ENCODE peak calls at places on chromosomes 2 and 18, in six cellular contexts. K is PC-9; O is dorsolateral prefrontal cortex; J is tibial artery; N is effector memory CD4-positive, alpha-beta T cell; I is heart left ventricle. A is an unnamed sample.
A peak's percentile ranks its signal among the peaks of the same experiment; 100 is the strongest.

GRCh38 chr18:58604301-58604700 is 24.6 kb downstream of the ALPK2 start:
- DNase-seq in K (no peak), O (no peak), J (no peak), N (no peak), I (no peak), A (no peak)

GRCh38 chr2:192243488-192243887 is 48.8 kb upstream of the TMEFF2 start:
- DNase-seq in K (no peak), O (no peak), J (no peak), N (no peak), I (no peak), A (no peak)

GRCh38 chr2:120896904-120897303 is 161.2 kb downstream of the GLI2 start:
- DNase-seq in K (no peak), O (no peak), J (no peak), N (no peak), I (no peak), A (no peak)

GRCh38 chr2:239266779-239267410 is 133.9 kb downstream of the HDAC4 start:
- DNase-seq in K (no peak), O (no peak), J (no peak), N (no peak), I (peak; percentile 64), A (no peak)

GRCh38 chr2:187233811-187234210 is 214.2 kb downstream of the CALCRL start:
- DNase-seq in K (no peak), O (no peak), J (no peak), N (no peak), I (no peak), A (no peak)

GRCh38 chr2:96656540-96656939 is 14.0 kb downstream of the FER1L5 start:
- DNase-seq in K (no peak), O (no peak), J (no peak), N (no peak), I (no peak), A (no peak)

GRCh38 chr18:69957071-69957620 is 9.5 kb upstream of the CD226 start:
- DNase-seq in K (no peak), O (no peak), J (no peak), N (no peak), I (no peak), A (no peak)

GRCh38 chr18:69980982-69981804 is 33.5 kb upstream of the CD226 start:
- DNase-seq in K (no peak), O (no peak), J (no peak), N (no peak), I (no peak), A (no peak)

GRCh38 chr2:162242586-162243304 is 500 bp downstream of the FAP start:
- DNase-seq in K (no peak), O (no peak), J (no peak), N (no peak), I (no peak), A (no peak)

GRCh38 chr18:55110436-55110835 is 151.2 kb upstream of the CCDC68 start:
- DNase-seq in K (no peak), O (no peak), J (no peak), N (no peak), I (no peak), A (no peak)

GRCh38 chr2:99481941-99482340 is 7.9 kb downstream of the REV1 start:
- DNase-seq in K (peak; percentile 19), O (no peak), J (no peak), N (no peak), I (no peak), A (no peak)

GRCh38 chr2:8408560-8409460 is 273.0 kb upstream of the ID2 start:
- DNase-seq in K (no peak), O (no peak), J (no peak), N (peak; percentile 12), I (no peak), A (no peak)

GRCh38 chr2:63569740-63570139 is 18.5 kb downstream of the WDPCP start:
- DNase-seq in K (no peak), O (no peak), J (no peak), N (no peak), I (no peak), A (no peak)

GRCh38 chr2:210762604-210763588 is 206.5 kb downstream of the CPS1 start:
- DNase-seq in K (no peak), O (no peak), J (no peak), N (no peak), I (no peak), A (no peak)

GRCh38 chr2:128608911-128609880 is 290.5 kb upstream of the HS6ST1 start:
- DNase-seq in K (no peak), O (no peak), J (no peak), N (no peak), I (peak; percentile 24), A (no peak)

GRCh38 chr2:134771313-134771801 is 52.6 kb upstream of the TMEM163 start:
- DNase-seq in K (peak; percentile 54), O (no peak), J (no peak), N (no peak), I (no peak), A (no peak)

GRCh38 chr2:8803658-8804379 is 33.6 kb downstream of the KIDINS220 start:
- DNase-seq in K (peak; percentile 98), O (no peak), J (no peak), N (no peak), I (no peak), A (peak; percentile 69)

GRCh38 chr18:50715919-50716318 is 103.9 kb downstream of the MRO start:
- DNase-seq in K (no peak), O (no peak), J (no peak), N (no peak), I (no peak), A (no peak)

GRCh38 chr18:76491801-76492668 is 3.0 kb downstream of the ZNF516 start:
- DNase-seq in K (peak; percentile 48), O (peak; percentile 70), J (no peak), N (no peak), I (no peak), A (peak; percentile 27)

GRCh38 chr2:215428060-215428910 is 7.6 kb downstream of the FN1 start:
- DNase-seq in K (no peak), O (no peak), J (no peak), N (no peak), I (no peak), A (no peak)

GRCh38 chr2:215430528-215431187 is 5.2 kb downstream of the FN1 start:
- DNase-seq in K (no peak), O (no peak), J (no peak), N (no peak), I (no peak), A (no peak)

GRCh38 chr2:215425021-215425782 is 10.7 kb downstream of the FN1 start:
- DNase-seq in K (no peak), O (no peak), J (no peak), N (no peak), I (no peak), A (no peak)

GRCh38 chr2:215429424-215429823 is 6.4 kb downstream of the FN1 start:
- DNase-seq in K (no peak), O (no peak), J (no peak), N (no peak), I (no peak), A (no peak)

GRCh38 chr2:215427585-215427984 is 8.3 kb downstream of the FN1 start:
- DNase-seq in K (no peak), O (no peak), J (no peak), N (no peak), I (no peak), A (no peak)
- H3K27ac ChIP-seq in K (no peak overlapping the region), O (no peak overlapping the region), J (peak overlapping the region; percentile 39), N (no peak overlapping the region), I (no peak overlapping the region), A (no peak overlapping the region)

GRCh38 chr2:20431772-20432171 is 15.1 kb upstream of the RHOB start:
- DNase-seq in K (no peak), O (no peak), J (no peak), N (no peak), I (no peak), A (no peak)

GRCh38 chr2:20428717-20429490 is 18.0 kb upstream of the RHOB start:
- DNase-seq in K (no peak), O (no peak), J (no peak), N (no peak), I (no peak), A (no peak)

GRCh38 chr2:20429528-20429927 is 17.3 kb upstream of the RHOB start:
- DNase-seq in K (no peak), O (no peak), J (peak; percentile 64), N (no peak), I (no peak), A (no peak)

GRCh38 chr2:20430461-20431302 is 16.2 kb upstream of the RHOB start:
- DNase-seq in K (no peak), O (no peak), J (no peak), N (no peak), I (no peak), A (no peak)

DNA sequence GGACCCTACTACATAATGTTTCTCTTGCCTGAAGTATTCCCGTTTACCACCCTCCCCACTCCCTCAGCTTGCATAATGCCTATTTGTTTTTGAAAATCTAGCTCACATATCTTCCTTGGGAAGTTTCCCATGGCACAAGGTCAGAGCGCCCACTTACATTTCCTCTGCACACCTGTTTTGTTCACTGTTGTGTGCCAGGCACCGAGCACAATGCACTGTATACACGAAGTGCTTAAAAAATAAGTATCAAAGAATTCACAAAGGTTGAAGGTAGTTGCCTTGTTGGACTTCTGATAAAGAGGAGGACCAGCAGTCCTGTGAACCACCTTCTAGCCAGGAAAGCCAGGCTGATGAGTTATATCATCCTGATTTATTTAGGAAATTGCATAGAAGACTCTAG is 16.8 kb upstream of the RHOB start:
- DNase-seq in K (no peak), O (no peak), J (no peak), N (no peak), I (no peak), A (no peak)
- H3K27ac ChIP-seq in K (no peak overlapping the region), O (no peak overlapping the region), J (no peak overlapping the region), N (no peak overlapping the region), I (peak overlapping the region; percentile 73), A (no peak overlapping the region)

DNA sequence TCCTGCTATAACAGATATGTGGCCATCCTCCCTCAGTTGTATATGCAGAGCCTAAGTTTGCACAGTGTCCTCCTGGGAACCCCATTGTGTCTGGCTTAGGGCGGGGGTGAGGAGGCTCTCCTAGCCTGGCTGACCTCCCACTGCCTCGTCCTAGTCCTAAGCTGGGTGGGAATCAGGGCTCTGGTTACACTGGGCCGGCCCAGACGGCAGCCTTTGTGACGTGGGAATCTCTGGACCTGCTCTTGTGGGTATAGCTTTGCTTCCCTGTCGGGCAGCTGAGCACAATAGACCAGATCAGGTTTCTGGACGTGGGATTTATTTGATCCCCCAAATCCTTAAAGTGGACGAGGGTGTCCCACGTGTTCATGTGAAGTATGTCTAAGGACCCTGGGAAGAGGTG is 2.9 kb downstream of the ACKR3 start:
- DNase-seq in K (no peak), O (no peak), J (peak; percentile 63), N (no peak), I (no peak), A (no peak)
- H3K27ac ChIP-seq in K (no peak overlapping the region), O (no peak overlapping the region), J (peak overlapping the region; percentile 83), N (no peak overlapping the region), I (peak overlapping the region; percentile 17), A (no peak overlapping the region)

GRCh38 chr18:24790347-24790746 is 329.9 kb downstream of the HRH4 start:
- DNase-seq in K (no peak), O (no peak), J (no peak), N (no peak), I (no peak), A (no peak)

GRCh38 chr18:24792164-24792563 is 331.7 kb downstream of the HRH4 start:
- DNase-seq in K (no peak), O (no peak), J (no peak), N (no peak), I (no peak), A (no peak)

GRCh38 chr18:24793742-24794141 is 333.3 kb downstream of the HRH4 start:
- DNase-seq in K (no peak), O (no peak), J (no peak), N (no peak), I (no peak), A (no peak)

GRCh38 chr18:24795129-24795528 is 334.7 kb downstream of the HRH4 start:
- DNase-seq in K (no peak), O (no peak), J (no peak), N (no peak), I (no peak), A (no peak)

GRCh38 chr18:24791736-24792135 is 331.3 kb downstream of the HRH4 start:
- DNase-seq in K (no peak), O (no peak), J (no peak), N (no peak), I (no peak), A (no peak)
- H3K27ac ChIP-seq in K (no peak overlapping the region), O (no peak overlapping the region), J (no peak overlapping the region), N (no peak overlapping the region), I (no peak overlapping the region), A (no peak overlapping the region)

A was measured in prostate gland.